ENCODE peak calls at places on chromosome 1, in nine cellular contexts. One of them, this sample, is unnamed.
A peak's percentile ranks its signal among the peaks of the same experiment; 100 is the strongest.

GRCh38 chr1:60343736-60344135 is 270.2 kb upstream of the C1orf87 start:
- DNase-seq in stomach: no peak
- DNase-seq in IMR-90: no peak
- DNase-seq in tibial nerve: no peak
- DNase-seq in breast epithelium: no peak
- DNase-seq in heart left ventricle: no peak
- DNase-seq in right lobe of liver: no peak
- DNase-seq in uterus: no peak
- DNase-seq in ovary: no peak
- DNase-seq in this sample: no peak

GRCh38 chr1:33563702-33564101 is 91.3 kb downstream of the ZSCAN20 start:
- DNase-seq in stomach: no peak
- DNase-seq in IMR-90: no peak
- DNase-seq in tibial nerve: no peak
- DNase-seq in breast epithelium: no peak
- DNase-seq in heart left ventricle: no peak
- DNase-seq in right lobe of liver: no peak
- DNase-seq in uterus: no peak
- DNase-seq in ovary: no peak
- DNase-seq in this sample: no peak

GRCh38 chr1:63829349-63830327 is 55.8 kb downstream of the ROR1 start:
- DNase-seq in stomach: no peak
- DNase-seq in IMR-90: no peak
- DNase-seq in tibial nerve: no peak
- DNase-seq in breast epithelium: no peak
- DNase-seq in heart left ventricle: no peak
- DNase-seq in right lobe of liver: no peak
- DNase-seq in uterus: no peak
- DNase-seq in ovary: no peak
- DNase-seq in this sample: no peak

GRCh38 chr1:81801032-81801833 is 499 bp downstream of the ADGRL2 start:
- DNase-seq in stomach: peak; percentile 68
- DNase-seq in IMR-90: peak; percentile 88
- DNase-seq in tibial nerve: peak; percentile 75
- DNase-seq in breast epithelium: peak; percentile 57
- DNase-seq in heart left ventricle: peak; percentile 88
- DNase-seq in right lobe of liver: peak; percentile 86
- DNase-seq in uterus: peak; percentile 74
- DNase-seq in ovary: peak; percentile 89
- DNase-seq in this sample: no peak

GRCh38 chr1:29579821-29580425 is 343.6 kb downstream of the PTPRU start:
- DNase-seq in stomach: no peak
- DNase-seq in IMR-90: peak; percentile 85
- DNase-seq in tibial nerve: no peak
- DNase-seq in breast epithelium: no peak
- DNase-seq in heart left ventricle: no peak
- DNase-seq in right lobe of liver: no peak
- DNase-seq in uterus: no peak
- DNase-seq in ovary: no peak
- DNase-seq in this sample: peak; percentile 41

GRCh38 chr1:185193756-185194155 is 36.8 kb downstream of the SWT1 start:
- DNase-seq in stomach: no peak
- DNase-seq in IMR-90: no peak
- DNase-seq in tibial nerve: no peak
- DNase-seq in breast epithelium: no peak
- DNase-seq in heart left ventricle: no peak
- DNase-seq in right lobe of liver: no peak
- DNase-seq in uterus: no peak
- DNase-seq in ovary: no peak
- DNase-seq in this sample: no peak

GRCh38 chr1:38624341-38625039 is 235.1 kb downstream of the RRAGC start:
- DNase-seq in stomach: no peak
- DNase-seq in IMR-90: no peak
- DNase-seq in tibial nerve: no peak
- DNase-seq in breast epithelium: no peak
- DNase-seq in heart left ventricle: peak; percentile 64
- DNase-seq in right lobe of liver: no peak
- DNase-seq in uterus: no peak
- DNase-seq in ovary: no peak
- DNase-seq in this sample: no peak

GRCh38 chr1:248901578-248901977 is 4.5 kb upstream of the PGBD2 start:
- DNase-seq in stomach: no peak
- DNase-seq in IMR-90: no peak
- DNase-seq in tibial nerve: no peak
- DNase-seq in breast epithelium: no peak
- DNase-seq in heart left ventricle: no peak
- DNase-seq in right lobe of liver: no peak
- DNase-seq in uterus: no peak
- DNase-seq in ovary: no peak
- DNase-seq in this sample: no peak

GRCh38 chr1:147891088-147891487 is 11.5 kb upstream of the GJA8 start:
- DNase-seq in stomach: no peak
- DNase-seq in IMR-90: no peak
- DNase-seq in tibial nerve: no peak
- DNase-seq in breast epithelium: no peak
- DNase-seq in heart left ventricle: no peak
- DNase-seq in right lobe of liver: no peak
- DNase-seq in uterus: no peak
- DNase-seq in ovary: no peak
- DNase-seq in this sample: no peak

GRCh38 chr1:192159034-192159433 is 772 bp downstream of the RGS18 start:
- DNase-seq in stomach: no peak
- DNase-seq in IMR-90: no peak
- DNase-seq in tibial nerve: no peak
- DNase-seq in breast epithelium: no peak
- DNase-seq in heart left ventricle: no peak
- DNase-seq in right lobe of liver: no peak
- DNase-seq in uterus: no peak
- DNase-seq in ovary: no peak
- DNase-seq in this sample: no peak

DNA sequence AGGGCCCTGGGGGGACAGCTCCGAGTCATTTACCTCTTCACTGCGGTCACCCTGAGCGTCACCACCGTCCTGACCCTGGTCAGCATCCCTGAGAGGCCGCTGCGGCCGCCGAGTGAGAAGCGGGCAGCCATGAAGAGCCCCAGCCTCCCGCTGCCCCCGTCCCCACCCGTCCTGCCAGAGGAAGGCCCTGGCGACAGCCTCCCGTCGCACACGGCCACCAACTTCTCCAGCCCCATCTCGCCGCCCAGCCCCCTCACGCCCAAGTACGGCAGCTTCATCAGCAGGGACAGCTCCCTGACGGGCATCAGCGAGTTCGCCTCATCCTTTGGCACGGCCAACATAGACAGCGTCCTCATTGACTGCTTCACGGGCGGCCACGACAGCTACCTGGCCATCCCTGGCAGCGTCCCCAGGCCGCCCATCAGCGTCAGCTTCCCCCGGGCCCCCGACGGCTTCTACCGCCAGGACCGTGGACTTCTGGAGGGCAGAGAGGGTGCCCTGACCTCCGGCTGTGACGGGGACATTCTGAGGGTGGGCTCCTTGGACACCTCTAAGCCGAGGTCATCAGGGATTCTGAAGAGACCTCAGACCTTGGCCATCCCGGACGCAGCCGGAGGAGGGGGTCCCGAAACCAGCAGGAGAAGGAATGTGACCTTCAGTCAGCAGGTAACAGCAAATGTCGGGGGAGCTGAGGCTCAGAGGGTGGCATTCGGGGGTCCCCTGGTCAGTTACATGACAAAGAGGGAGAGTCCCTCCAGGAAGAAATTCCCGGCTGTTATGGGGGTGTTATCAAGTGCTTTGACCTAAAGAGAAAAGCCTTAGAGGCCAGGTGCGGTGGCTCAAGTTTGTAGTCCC is 12.6 kb downstream of the SLC45A1 start:
- DNase-seq in stomach: no peak
- DNase-seq in IMR-90: no peak
- DNase-seq in tibial nerve: no peak
- DNase-seq in breast epithelium: no peak
- DNase-seq in heart left ventricle: no peak
- DNase-seq in right lobe of liver: no peak
- DNase-seq in uterus: no peak
- DNase-seq in ovary: no peak
- DNase-seq in this sample: no peak
- TF ChIP-seq POLR2A in stomach: no peak
- TF ChIP-seq POLR2A in IMR-90: no peak
- TF ChIP-seq POLR2A in tibial nerve: no peak
- TF ChIP-seq POLR2A in breast epithelium: no peak
- TF ChIP-seq POLR2A in heart left ventricle: no peak
- TF ChIP-seq POLR2A in right lobe of liver: no peak
- TF ChIP-seq POLR2A in uterus: no peak
- TF ChIP-seq POLR2A in ovary: no peak
- TF ChIP-seq POLR2A in this sample: no peak

GRCh38 chr1:8023995-8024313 is 2.2 kb downstream of the ERRFI1 start:
- DNase-seq in stomach: no peak
- DNase-seq in IMR-90: no peak
- DNase-seq in tibial nerve: no peak
- DNase-seq in breast epithelium: no peak
- DNase-seq in heart left ventricle: no peak
- DNase-seq in right lobe of liver: no peak
- DNase-seq in uterus: no peak
- DNase-seq in ovary: no peak
- DNase-seq in this sample: no peak

GRCh38 chr1:8023287-8023994 is 2.7 kb downstream of the ERRFI1 start:
- DNase-seq in stomach: no peak
- DNase-seq in IMR-90: no peak
- DNase-seq in tibial nerve: no peak
- DNase-seq in breast epithelium: no peak
- DNase-seq in heart left ventricle: no peak
- DNase-seq in right lobe of liver: no peak
- DNase-seq in uterus: no peak
- DNase-seq in ovary: no peak
- DNase-seq in this sample: no peak

GRCh38 chr1:8020032-8020431 is 6.1 kb downstream of the ERRFI1 start:
- DNase-seq in stomach: no peak
- DNase-seq in IMR-90: peak; percentile 59
- DNase-seq in tibial nerve: no peak
- DNase-seq in breast epithelium: no peak
- DNase-seq in heart left ventricle: no peak
- DNase-seq in right lobe of liver: no peak
- DNase-seq in uterus: no peak
- DNase-seq in ovary: no peak
- DNase-seq in this sample: no peak

GRCh38 chr1:8022395-8023286 is 3.5 kb downstream of the ERRFI1 start:
- DNase-seq in stomach: no peak
- DNase-seq in IMR-90: no peak
- DNase-seq in tibial nerve: no peak
- DNase-seq in breast epithelium: no peak
- DNase-seq in heart left ventricle: no peak
- DNase-seq in right lobe of liver: no peak
- DNase-seq in uterus: no peak
- DNase-seq in ovary: no peak
- DNase-seq in this sample: no peak

DNA sequence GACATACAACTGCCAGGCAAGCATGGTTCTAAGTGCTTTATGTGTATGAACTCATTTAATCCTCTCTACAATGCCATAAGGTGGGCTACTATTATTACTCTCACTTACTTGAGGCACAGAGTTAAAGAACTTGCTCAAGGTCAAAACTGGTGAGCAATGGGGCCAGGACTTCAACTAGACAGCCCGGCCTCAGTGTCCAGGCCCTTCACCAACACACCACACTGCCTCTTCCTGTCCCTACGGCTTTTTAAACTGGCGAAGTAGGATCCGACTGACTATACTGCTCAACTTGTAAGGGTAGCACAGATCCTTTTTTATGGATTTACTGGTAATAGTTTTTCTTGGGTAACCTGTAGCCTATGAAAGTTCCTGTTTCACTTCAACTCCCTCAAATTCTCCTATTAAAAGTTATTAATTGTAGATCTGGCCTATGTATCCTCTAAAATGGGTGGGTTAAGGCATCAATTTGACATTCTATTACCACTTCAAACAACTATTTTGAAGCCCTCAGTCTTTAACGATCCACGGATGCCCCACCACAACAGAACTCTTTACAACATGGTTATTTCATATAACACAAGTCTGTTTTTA is 4.3 kb downstream of the ERRFI1 start:
- DNase-seq in stomach: no peak
- DNase-seq in IMR-90: no peak
- DNase-seq in tibial nerve: no peak
- DNase-seq in breast epithelium: no peak
- DNase-seq in heart left ventricle: no peak
- DNase-seq in right lobe of liver: no peak
- DNase-seq in uterus: no peak
- DNase-seq in ovary: no peak
- DNase-seq in this sample: no peak
- TF ChIP-seq POLR2A in stomach: no peak
- TF ChIP-seq POLR2A in IMR-90: no peak
- TF ChIP-seq POLR2A in tibial nerve: no peak
- TF ChIP-seq POLR2A in breast epithelium: peak; percentile 8
- TF ChIP-seq POLR2A in heart left ventricle: no peak
- TF ChIP-seq POLR2A in right lobe of liver: peak; percentile 19
- TF ChIP-seq POLR2A in uterus: no peak
- TF ChIP-seq POLR2A in ovary: no peak
- TF ChIP-seq POLR2A in this sample: no peak

GRCh38 chr1:232868793-232869491 is 63.7 kb downstream of the MAP10 start:
- DNase-seq in stomach: no peak
- DNase-seq in IMR-90: peak; percentile 83
- DNase-seq in tibial nerve: peak; percentile 73
- DNase-seq in breast epithelium: peak; percentile 64
- DNase-seq in heart left ventricle: no peak
- DNase-seq in right lobe of liver: peak; percentile 82
- DNase-seq in uterus: no peak
- DNase-seq in ovary: peak; percentile 29
- DNase-seq in this sample: peak; percentile 43
- TF ChIP-seq POLR2A in stomach: no peak
- TF ChIP-seq POLR2A in IMR-90: peak; percentile 75
- TF ChIP-seq POLR2A in tibial nerve: no peak
- TF ChIP-seq POLR2A in breast epithelium: peak; percentile 27
- TF ChIP-seq POLR2A in heart left ventricle: no peak
- TF ChIP-seq POLR2A in right lobe of liver: peak; percentile 68
- TF ChIP-seq POLR2A in uterus: no peak
- TF ChIP-seq POLR2A in ovary: no peak
- TF ChIP-seq POLR2A in this sample: peak; percentile 69

DNA sequence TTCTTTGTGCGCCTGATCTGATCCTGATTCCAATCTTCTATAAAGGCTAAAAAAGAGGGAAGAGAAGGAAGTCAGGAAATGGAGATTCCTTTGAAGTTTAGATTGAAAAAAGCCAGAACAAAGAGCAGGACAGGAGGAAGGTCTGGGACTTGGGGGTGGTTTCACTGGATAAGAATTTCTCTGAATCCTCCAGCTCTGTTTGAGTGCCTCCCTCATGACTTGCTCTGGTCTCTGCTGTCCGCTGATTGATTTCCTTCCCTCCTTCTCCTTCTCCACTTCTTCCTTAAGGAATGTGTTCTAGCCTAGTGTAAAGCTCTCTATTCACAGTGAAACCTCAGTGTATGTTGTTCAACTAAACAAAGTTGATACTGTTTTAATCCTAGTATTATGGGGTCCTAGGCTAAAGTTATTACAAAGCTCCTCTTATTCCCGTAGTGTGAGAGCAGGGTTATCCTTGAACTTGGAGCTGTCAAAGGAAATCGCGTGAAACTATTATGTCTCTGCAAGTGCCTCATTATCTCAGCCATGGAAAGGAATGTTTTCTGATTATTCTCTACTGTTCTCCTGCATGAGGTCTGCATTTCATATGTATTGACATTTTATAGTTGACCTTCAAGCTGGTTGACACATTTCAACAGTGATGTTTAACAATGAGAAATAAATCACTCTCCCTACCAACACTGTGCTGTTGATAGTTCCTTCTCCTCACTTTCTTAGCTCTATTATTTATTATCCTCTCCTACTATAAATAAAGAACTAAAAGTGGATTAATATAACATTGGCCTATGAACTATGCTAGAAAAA is 82.8 kb upstream of the KCTD3 start:
- DNase-seq in stomach: no peak
- DNase-seq in IMR-90: peak; percentile 24
- DNase-seq in tibial nerve: no peak
- DNase-seq in breast epithelium: no peak
- DNase-seq in heart left ventricle: no peak
- DNase-seq in right lobe of liver: no peak
- DNase-seq in uterus: no peak
- DNase-seq in ovary: no peak
- DNase-seq in this sample: no peak
- TF ChIP-seq POLR2A in stomach: no peak
- TF ChIP-seq POLR2A in IMR-90: no peak
- TF ChIP-seq POLR2A in tibial nerve: no peak
- TF ChIP-seq POLR2A in breast epithelium: no peak
- TF ChIP-seq POLR2A in heart left ventricle: no peak
- TF ChIP-seq POLR2A in right lobe of liver: no peak
- TF ChIP-seq POLR2A in uterus: no peak
- TF ChIP-seq POLR2A in ovary: no peak
- TF ChIP-seq POLR2A in this sample: no peak

This sample was measured in H54.